ENCODE peak calls at places on chromosomes 3 and 15, in ten cellular contexts. One of them, this sample, is unnamed.

GRCh38 chr15:38351466-38351865 is 98.8 kb downstream of the SPRED1 start:
- DNase-seq in stomach: no peak
- DNase-seq in endothelial cell of umbilical vein: no peak
- DNase-seq in cardiac muscle cell: no peak
- DNase-seq in left lung: no peak
- DNase-seq in adrenal gland: no peak
- DNase-seq in fibroblast of lung: no peak
- DNase-seq in astrocyte: no peak
- DNase-seq in H1: no peak
- DNase-seq in uterus: no peak
- DNase-seq in this sample: no peak

GRCh38 chr3:134370611-134371451 is 3.4 kb downstream of the AMOTL2 start:
- DNase-seq in adrenal gland: no peak
- DNase-seq in uterus: no peak
- DNase-seq in stomach: no peak
- DNase-seq in H1: no peak
- DNase-seq in cardiac muscle cell: no peak
- DNase-seq in left lung: no peak
- DNase-seq in endothelial cell of umbilical vein: no peak
- DNase-seq in fibroblast of lung: no peak
- DNase-seq in astrocyte: no peak
- DNase-seq in this sample: peak; percentile 71

GRCh38 chr15:40755821-40756220 is 767 bp upstream of the RMDN3 start:
- DNase-seq in astrocyte: no peak
- DNase-seq in endothelial cell of umbilical vein: no peak
- DNase-seq in cardiac muscle cell: no peak
- DNase-seq in left lung: no peak
- DNase-seq in adrenal gland: no peak
- DNase-seq in uterus: no peak
- DNase-seq in stomach: no peak
- DNase-seq in fibroblast of lung: no peak
- DNase-seq in H1: no peak
- DNase-seq in this sample: no peak

GRCh38 chr15:39979606-39980005 is 45.7 kb downstream of the EIF2AK4 start:
- DNase-seq in uterus: no peak
- DNase-seq in cardiac muscle cell: no peak
- DNase-seq in left lung: no peak
- DNase-seq in fibroblast of lung: no peak
- DNase-seq in astrocyte: no peak
- DNase-seq in endothelial cell of umbilical vein: no peak
- DNase-seq in adrenal gland: no peak
- DNase-seq in H1: no peak
- DNase-seq in stomach: no peak
- DNase-seq in this sample: no peak

GRCh38 chr15:98966036-98966787 is 41.4 kb downstream of the PGPEP1L start:
- DNase-seq in fibroblast of lung: peak; percentile 45
- DNase-seq in uterus: no peak
- DNase-seq in endothelial cell of umbilical vein: no peak
- DNase-seq in astrocyte: peak; percentile 35
- DNase-seq in H1: no peak
- DNase-seq in cardiac muscle cell: peak; percentile 11
- DNase-seq in stomach: no peak
- DNase-seq in adrenal gland: no peak
- DNase-seq in left lung: no peak
- DNase-seq in this sample: no peak

GRCh38 chr3:147472846-147473245 is 63.7 kb downstream of the ZIC1 start:
- DNase-seq in astrocyte: no peak
- DNase-seq in endothelial cell of umbilical vein: no peak
- DNase-seq in H1: no peak
- DNase-seq in adrenal gland: no peak
- DNase-seq in cardiac muscle cell: no peak
- DNase-seq in fibroblast of lung: no peak
- DNase-seq in stomach: no peak
- DNase-seq in uterus: no peak
- DNase-seq in left lung: no peak
- DNase-seq in this sample: no peak

GRCh38 chr15:80072285-80072684 is 12.8 kb downstream of the ZFAND6 start:
- DNase-seq in fibroblast of lung: peak; percentile 92
- DNase-seq in astrocyte: peak; percentile 90
- DNase-seq in stomach: no peak
- DNase-seq in H1: no peak
- DNase-seq in left lung: no peak
- DNase-seq in uterus: no peak
- DNase-seq in adrenal gland: no peak
- DNase-seq in cardiac muscle cell: peak; percentile 85
- DNase-seq in endothelial cell of umbilical vein: peak; percentile 95
- DNase-seq in this sample: no peak

GRCh38 chr3:4994823-4995499 is 15.7 kb downstream of the BHLHE40 start:
- DNase-seq in uterus: no peak
- DNase-seq in H1: no peak
- DNase-seq in astrocyte: peak; percentile 95
- DNase-seq in adrenal gland: peak; percentile 96
- DNase-seq in left lung: peak; percentile 74
- DNase-seq in stomach: peak; percentile 59
- DNase-seq in endothelial cell of umbilical vein: peak; percentile 63
- DNase-seq in cardiac muscle cell: no peak
- DNase-seq in fibroblast of lung: peak; percentile 96
- DNase-seq in this sample: peak; percentile 95

GRCh38 chr3:197406266-197406665 is 107.9 kb upstream of the DLG1 start:
- DNase-seq in left lung: no peak
- DNase-seq in endothelial cell of umbilical vein: peak; percentile 88
- DNase-seq in astrocyte: peak; percentile 26
- DNase-seq in stomach: no peak
- DNase-seq in uterus: peak; percentile 44
- DNase-seq in adrenal gland: peak; percentile 51
- DNase-seq in H1: no peak
- DNase-seq in fibroblast of lung: peak; percentile 51
- DNase-seq in cardiac muscle cell: no peak
- DNase-seq in this sample: peak; percentile 73

GRCh38 chr3:20930034-20930433 is 744.0 kb upstream of the SGO1 start:
- DNase-seq in astrocyte: no peak
- DNase-seq in fibroblast of lung: peak; percentile 15
- DNase-seq in stomach: peak; percentile 27
- DNase-seq in endothelial cell of umbilical vein: peak; percentile 5
- DNase-seq in adrenal gland: peak; percentile 3
- DNase-seq in cardiac muscle cell: peak; percentile 21
- DNase-seq in uterus: no peak
- DNase-seq in left lung: no peak
- DNase-seq in H1: no peak
- DNase-seq in this sample: no peak

GRCh38 chr3:25433868-25434267 is 5.8 kb downstream of the RARB start:
- DNase-seq in endothelial cell of umbilical vein: peak; percentile 95
- DNase-seq in H1: no peak
- DNase-seq in left lung: no peak
- DNase-seq in uterus: peak; percentile 54
- DNase-seq in adrenal gland: peak; percentile 53
- DNase-seq in stomach: no peak
- DNase-seq in cardiac muscle cell: no peak
- DNase-seq in fibroblast of lung: peak; percentile 57
- DNase-seq in astrocyte: no peak
- DNase-seq in this sample: no peak

GRCh38 chr15:73941044-73941443 is 14.8 kb downstream of the LOXL1 start:
- DNase-seq in astrocyte: peak; percentile 97
- DNase-seq in left lung: no peak
- DNase-seq in fibroblast of lung: peak; percentile 98
- DNase-seq in H1: no peak
- DNase-seq in endothelial cell of umbilical vein: no peak
- DNase-seq in stomach: no peak
- DNase-seq in cardiac muscle cell: no peak
- DNase-seq in uterus: no peak
- DNase-seq in adrenal gland: no peak
- DNase-seq in this sample: peak; percentile 87

GRCh38 chr15:55289011-55289572 is 521 bp downstream of the RAB27A start:
- DNase-seq in fibroblast of lung: no peak
- DNase-seq in uterus: peak; percentile 37
- DNase-seq in adrenal gland: peak; percentile 66
- DNase-seq in stomach: peak; percentile 47
- DNase-seq in H1: no peak
- DNase-seq in cardiac muscle cell: peak; percentile 22
- DNase-seq in endothelial cell of umbilical vein: peak; percentile 35
- DNase-seq in left lung: peak; percentile 52
- DNase-seq in astrocyte: peak; percentile 17
- DNase-seq in this sample: peak; percentile 47

GRCh38 chr3:45225465-45226205 is 452 bp downstream of the TMEM158 start:
- DNase-seq in stomach: no peak
- DNase-seq in cardiac muscle cell: peak; percentile 64
- DNase-seq in H1: no peak
- DNase-seq in uterus: no peak
- DNase-seq in fibroblast of lung: peak; percentile 43
- DNase-seq in left lung: no peak
- DNase-seq in endothelial cell of umbilical vein: no peak
- DNase-seq in astrocyte: peak; percentile 23
- DNase-seq in adrenal gland: peak; percentile 18
- DNase-seq in this sample: peak; percentile 57

GRCh38 chr3:61035573-61035972 is 215.7 kb downstream of the FHIT start:
- DNase-seq in adrenal gland: no peak
- DNase-seq in H1: no peak
- DNase-seq in endothelial cell of umbilical vein: no peak
- DNase-seq in left lung: no peak
- DNase-seq in stomach: no peak
- DNase-seq in astrocyte: no peak
- DNase-seq in fibroblast of lung: no peak
- DNase-seq in cardiac muscle cell: no peak
- DNase-seq in uterus: no peak
- DNase-seq in this sample: no peak

DNA sequence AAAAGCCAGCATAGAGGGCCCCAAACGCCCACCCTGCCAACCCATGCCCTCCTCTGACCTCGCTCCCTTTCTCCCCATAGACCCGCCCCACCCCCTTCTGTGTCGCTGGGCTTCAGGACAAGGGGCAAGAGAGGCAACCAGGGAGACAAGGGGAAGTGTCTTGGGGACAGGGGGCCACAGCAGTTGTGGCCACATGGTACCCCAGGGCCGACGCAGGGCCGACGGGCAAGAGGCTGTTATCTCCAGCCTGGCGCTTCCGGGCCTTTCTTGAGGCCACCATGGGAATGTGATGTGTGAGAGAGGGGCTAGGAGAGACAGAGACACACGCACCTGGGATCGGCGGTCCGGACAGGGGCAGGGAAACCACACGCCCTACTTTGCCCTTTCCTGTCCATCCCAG is 3.4 kb upstream of the HAPLN3 start:
- DNase-seq in stomach: no peak
- DNase-seq in cardiac muscle cell: no peak
- DNase-seq in uterus: no peak
- DNase-seq in astrocyte: no peak
- DNase-seq in adrenal gland: no peak
- DNase-seq in left lung: no peak
- DNase-seq in endothelial cell of umbilical vein: no peak
- DNase-seq in fibroblast of lung: no peak
- DNase-seq in H1: no peak
- DNase-seq in this sample: no peak
- H3K4me1 ChIP-seq in stomach: peaks cover 37% of the 10 kb centered on the region
- H3K4me1 ChIP-seq in cardiac muscle cell: peaks cover 16% of the 10 kb centered on the region
- H3K4me1 ChIP-seq in uterus: no peaks in the 10 kb centered on the region
- H3K4me1 ChIP-seq in astrocyte: peaks cover 42% of the 10 kb centered on the region
- H3K4me1 ChIP-seq in adrenal gland: peaks cover 13% of the 10 kb centered on the region
- H3K4me1 ChIP-seq in left lung: peaks cover 20% of the 10 kb centered on the region
- H3K4me1 ChIP-seq in endothelial cell of umbilical vein: peaks cover 36% of the 10 kb centered on the region
- H3K4me1 ChIP-seq in fibroblast of lung: peaks cover 8% of the 10 kb centered on the region
- H3K4me1 ChIP-seq in H1: no peaks in the 10 kb centered on the region
- H3K4me1 ChIP-seq in this sample: peaks cover 2% of the 10 kb centered on the region

DNA sequence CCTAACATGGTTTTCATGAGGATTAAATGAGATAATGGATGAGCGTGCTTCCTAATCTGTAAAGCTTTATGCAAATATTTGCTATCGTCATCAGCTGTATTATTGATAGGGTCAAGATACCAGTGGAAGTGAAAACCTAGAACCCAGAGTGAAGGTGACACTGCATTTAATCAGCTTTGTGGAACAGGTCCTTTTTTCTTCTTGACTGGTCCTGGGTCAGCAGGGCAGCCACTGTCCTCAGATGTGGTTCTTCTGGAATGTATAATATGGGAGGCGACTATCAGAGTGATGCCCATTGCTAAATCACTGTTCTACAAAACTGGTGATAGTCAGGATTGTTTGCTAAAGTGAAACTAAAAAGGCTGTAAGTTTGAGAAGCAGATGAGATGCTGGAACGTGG is 41.4 kb downstream of the SORD start:
- DNase-seq in fibroblast of lung: peak; percentile 42
- DNase-seq in stomach: peak; percentile 40
- DNase-seq in uterus: no peak
- DNase-seq in astrocyte: peak; percentile 32
- DNase-seq in endothelial cell of umbilical vein: no peak
- DNase-seq in left lung: no peak
- DNase-seq in H1: no peak
- DNase-seq in adrenal gland: peak; percentile 21
- DNase-seq in cardiac muscle cell: no peak
- DNase-seq in this sample: no peak
- H3K4me3 ChIP-seq in fibroblast of lung: no peak overlapping the region
- H3K4me3 ChIP-seq in stomach: no peak overlapping the region
- H3K4me3 ChIP-seq in uterus: no peak overlapping the region
- H3K4me3 ChIP-seq in astrocyte: no peak overlapping the region
- H3K4me3 ChIP-seq in endothelial cell of umbilical vein: no peak overlapping the region
- H3K4me3 ChIP-seq in left lung: no peak overlapping the region
- H3K4me3 ChIP-seq in H1: no peak overlapping the region
- H3K4me3 ChIP-seq in adrenal gland: no peak overlapping the region
- H3K4me3 ChIP-seq in cardiac muscle cell: no peak overlapping the region
- H3K4me3 ChIP-seq in this sample: no peak overlapping the region

GRCh38 chr3:157865449-157865862 is 240.8 kb downstream of the SHOX2 start:
- DNase-seq in H1: peak; percentile 29
- DNase-seq in adrenal gland: peak; percentile 17
- DNase-seq in uterus: no peak
- DNase-seq in astrocyte: no peak
- DNase-seq in fibroblast of lung: no peak
- DNase-seq in stomach: no peak
- DNase-seq in endothelial cell of umbilical vein: peak; percentile 26
- DNase-seq in cardiac muscle cell: peak; percentile 9
- DNase-seq in left lung: no peak
- DNase-seq in this sample: no peak
- H3K4me1 ChIP-seq in H1: no peaks in the 10 kb centered on the region
- H3K4me1 ChIP-seq in adrenal gland: no peaks in the 10 kb centered on the region
- H3K4me1 ChIP-seq in uterus: no peaks in the 10 kb centered on the region
- H3K4me1 ChIP-seq in astrocyte: no peaks in the 10 kb centered on the region
- H3K4me1 ChIP-seq in fibroblast of lung: no peaks in the 10 kb centered on the region
- H3K4me1 ChIP-seq in stomach: no peaks in the 10 kb centered on the region
- H3K4me1 ChIP-seq in endothelial cell of umbilical vein: no peaks in the 10 kb centered on the region
- H3K4me1 ChIP-seq in cardiac muscle cell: no peaks in the 10 kb centered on the region
- H3K4me1 ChIP-seq in left lung: no peaks in the 10 kb centered on the region
- H3K4me1 ChIP-seq in this sample: peaks cover 2% of the 10 kb centered on the region

DNA sequence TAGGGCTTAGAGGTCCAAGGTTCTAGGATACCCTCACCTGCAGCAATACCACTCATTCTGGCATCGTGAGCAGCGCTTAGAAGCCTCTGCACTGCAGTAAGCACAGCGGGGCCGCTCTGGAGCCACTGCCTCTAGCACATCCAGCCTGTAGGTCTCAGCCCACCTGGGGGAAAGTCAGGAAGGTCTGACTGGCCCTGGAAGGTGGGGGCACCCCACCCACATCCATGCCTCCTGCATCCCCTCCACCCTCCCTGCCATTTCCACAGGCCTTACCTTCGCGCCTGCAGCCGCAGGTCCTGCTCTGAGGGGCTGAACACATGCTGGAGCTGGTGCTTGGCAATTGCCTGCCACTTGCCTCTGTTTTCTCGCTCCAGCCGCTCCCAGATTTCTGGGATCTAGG is 901 bp upstream of the RASSF1 start:
- DNase-seq in adrenal gland: no peak
- DNase-seq in stomach: no peak
- DNase-seq in left lung: no peak
- DNase-seq in endothelial cell of umbilical vein: no peak
- DNase-seq in uterus: no peak
- DNase-seq in cardiac muscle cell: no peak
- DNase-seq in H1: no peak
- DNase-seq in fibroblast of lung: no peak
- DNase-seq in astrocyte: no peak
- DNase-seq in this sample: no peak
- H3K4me3 ChIP-seq in adrenal gland: no peak overlapping the region
- H3K4me3 ChIP-seq in stomach: peak overlapping the region; percentile 52
- H3K4me3 ChIP-seq in left lung: peak overlapping the region; percentile 81
- H3K4me3 ChIP-seq in endothelial cell of umbilical vein: no peak overlapping the region
- H3K4me3 ChIP-seq in uterus: no peak overlapping the region
- H3K4me3 ChIP-seq in cardiac muscle cell: no peak overlapping the region
- H3K4me3 ChIP-seq in H1: no peak overlapping the region
- H3K4me3 ChIP-seq in fibroblast of lung: peak overlapping the region; percentile 55
- H3K4me3 ChIP-seq in astrocyte: no peak overlapping the region
- H3K4me3 ChIP-seq in this sample: no peak overlapping the region

This sample was measured in aorta.